ENCODE peak calls at places on chromosome 15, in five cellular contexts. T is heart left ventricle, O is fibroblast of lung, X is tibial artery, F is Caco-2. Q is an unnamed sample.

GRCh38 chr15:58331562-58331902 is 100.3 kb upstream of the LIPC start:
- DNase-seq in O (no peak), X (no peak), F (no peak), T (no peak), Q (no peak)

GRCh38 chr15:101526442-101526841 is 36.9 kb upstream of the PCSK6 start:
- DNase-seq in F (no peak), X (no peak), O (no peak), T (no peak), Q (no peak)

GRCh38 chr15:56824174-56824573 is 90.9 kb upstream of the ZNF280D start:
- DNase-seq in X (no peak), O (peak), T (no peak), F (no peak), Q (no peak)

GRCh38 chr15:97909291-97909891 is 51.1 kb upstream of the ARRDC4 start:
- DNase-seq in X (peak), O (peak), T (no peak), F (peak), Q (peak)

GRCh38 chr15:51341366-51342248 is at the start of gene GLDN:
- DNase-seq in X (peak), F (no peak), T (peak), O (peak), Q (no peak)

GRCh38 chr15:82146990-82147461 is 101.2 kb upstream of the MEX3B start:
- DNase-seq in T (no peak), F (no peak), O (peak), X (no peak), Q (peak)

GRCh38 chr15:49235446-49236207 is 65.6 kb downstream of the GALK2 start:
- DNase-seq in X (no peak), T (peak), F (no peak), O (peak), Q (peak)

GRCh38 chr15:65451989-65452388 is 29.2 kb upstream of the IGDCC4 start:
- DNase-seq in O (no peak), T (no peak), F (no peak), X (no peak), Q (no peak)

GRCh38 chr15:101152914-101153313 is 98.9 kb downstream of the CHSY1 start:
- DNase-seq in F (no peak), T (no peak), O (no peak), X (no peak), Q (no peak)

GRCh38 chr15:51237816-51238215 is 100.6 kb downstream of the CYP19A1 start:
- DNase-seq in F (no peak), X (no peak), T (no peak), O (no peak), Q (no peak)

GRCh38 chr15:70347766-70348558 is 250.2 kb upstream of the TLE3 start:
- DNase-seq in O (no peak), T (no peak), X (no peak), F (no peak), Q (no peak)

GRCh38 chr15:31294067-31294466 is 32.6 kb upstream of the KLF13 start:
- DNase-seq in O (no peak), X (no peak), F (peak), T (no peak), Q (no peak)

GRCh38 chr15:100227781-100228180 is 114.0 kb downstream of the ADAMTS17 start:
- DNase-seq in O (no peak), X (no peak), F (no peak), T (no peak), Q (no peak)

GRCh38 chr15:41848595-41848994 is 9.9 kb downstream of the PLA2G4B start:
- DNase-seq in F (no peak), O (peak), X (no peak), T (no peak), Q (no peak)

GRCh38 chr15:40782609-40783227 is 12.9 kb downstream of the C15orf62 start:
- DNase-seq in O (peak), X (no peak), T (no peak), F (peak), Q (no peak)

DNA sequence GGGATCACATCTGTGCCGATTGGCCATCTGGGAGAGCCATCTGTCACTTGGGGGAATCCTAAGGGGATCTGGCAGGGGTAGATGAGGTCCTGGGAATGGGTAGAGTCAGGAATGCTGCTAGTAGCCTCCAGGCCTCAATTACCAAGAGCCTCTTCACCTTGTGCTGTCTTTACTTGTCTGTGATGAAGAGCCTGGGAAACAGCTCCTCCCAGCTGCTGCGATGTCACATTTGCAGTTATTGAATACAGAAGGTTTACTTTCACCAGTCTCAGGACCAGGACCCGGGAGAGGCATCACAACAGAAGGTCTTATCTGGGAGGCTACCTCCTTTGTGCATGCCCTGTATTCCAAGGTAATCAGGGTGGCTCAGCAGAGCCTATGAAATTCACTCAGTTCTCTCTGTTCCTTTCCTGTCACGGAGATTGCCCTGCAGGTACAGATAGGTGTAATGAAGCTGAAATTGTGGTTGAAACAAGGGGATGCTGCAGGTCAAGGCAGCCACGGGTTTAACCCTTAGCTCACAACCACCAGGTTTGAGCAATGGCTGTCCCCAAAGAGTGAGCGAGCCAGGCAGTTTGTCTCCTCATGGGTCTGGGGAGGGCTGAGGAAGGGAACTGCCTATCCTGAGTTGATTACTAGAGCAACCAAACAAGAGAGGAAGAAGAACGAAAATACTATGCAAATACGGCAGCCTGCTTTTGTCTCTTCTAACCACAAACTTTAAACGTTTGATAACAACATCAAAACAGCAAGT is 298.9 kb upstream of the RORA start:
- DNase-seq in O (no peak), T (no peak), F (no peak), X (no peak), Q (no peak)
- TF ChIP-seq CTCF in O (no peak), T (no peak), F (no peak), X (no peak), Q (no peak)

DNA sequence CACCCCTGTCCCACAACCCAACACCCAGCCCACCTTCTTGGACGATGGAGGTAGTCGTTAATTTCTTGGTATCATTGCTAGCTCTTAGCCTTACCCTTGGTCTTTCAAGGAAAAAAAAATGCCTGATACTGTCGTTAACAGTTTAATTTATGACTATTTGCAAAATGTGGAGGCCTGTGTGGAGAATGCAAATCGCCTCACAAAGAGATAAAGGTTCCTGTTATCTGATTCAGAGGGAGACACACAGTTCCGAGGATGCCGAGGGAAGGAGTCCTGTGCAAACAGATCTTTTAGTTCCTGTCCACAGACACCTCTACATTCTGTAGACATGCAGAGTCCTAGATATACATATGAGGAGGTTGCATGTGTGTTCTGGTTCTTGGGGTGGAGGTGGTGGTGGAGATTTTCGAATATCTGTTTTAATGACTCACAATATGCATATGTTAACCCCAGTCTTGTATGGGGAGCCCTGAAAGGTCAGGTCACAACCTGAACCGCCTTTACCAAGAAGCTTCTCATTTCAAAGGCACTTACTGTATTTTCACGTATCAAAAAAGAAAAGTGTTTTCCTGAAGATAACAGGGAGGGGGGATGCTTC is 5.6 kb downstream of the NR2F2 start:
- DNase-seq in T (no peak), O (peak), X (no peak), F (no peak), Q (no peak)
- H3K4me3 ChIP-seq in T (peak), O (peak), X (peak), F (peak), Q (peak)

GRCh38 chr15:38520035-38520434 is 44.6 kb downstream of the RASGRP1 start:
- DNase-seq in T (no peak), F (no peak), O (no peak), X (no peak), Q (no peak)
- TF ChIP-seq CTCF in T (no peak), F (no peak), O (no peak), X (no peak), Q (no peak)

GRCh38 chr15:86300371-86301106 is 220.9 kb downstream of the AGBL1 start:
- DNase-seq in F (no peak), T (no peak), O (peak), X (no peak), Q (no peak)
- H3K4me3 ChIP-seq in F (no peak), T (no peak), O (no peak), X (no peak), Q (no peak)

DNA sequence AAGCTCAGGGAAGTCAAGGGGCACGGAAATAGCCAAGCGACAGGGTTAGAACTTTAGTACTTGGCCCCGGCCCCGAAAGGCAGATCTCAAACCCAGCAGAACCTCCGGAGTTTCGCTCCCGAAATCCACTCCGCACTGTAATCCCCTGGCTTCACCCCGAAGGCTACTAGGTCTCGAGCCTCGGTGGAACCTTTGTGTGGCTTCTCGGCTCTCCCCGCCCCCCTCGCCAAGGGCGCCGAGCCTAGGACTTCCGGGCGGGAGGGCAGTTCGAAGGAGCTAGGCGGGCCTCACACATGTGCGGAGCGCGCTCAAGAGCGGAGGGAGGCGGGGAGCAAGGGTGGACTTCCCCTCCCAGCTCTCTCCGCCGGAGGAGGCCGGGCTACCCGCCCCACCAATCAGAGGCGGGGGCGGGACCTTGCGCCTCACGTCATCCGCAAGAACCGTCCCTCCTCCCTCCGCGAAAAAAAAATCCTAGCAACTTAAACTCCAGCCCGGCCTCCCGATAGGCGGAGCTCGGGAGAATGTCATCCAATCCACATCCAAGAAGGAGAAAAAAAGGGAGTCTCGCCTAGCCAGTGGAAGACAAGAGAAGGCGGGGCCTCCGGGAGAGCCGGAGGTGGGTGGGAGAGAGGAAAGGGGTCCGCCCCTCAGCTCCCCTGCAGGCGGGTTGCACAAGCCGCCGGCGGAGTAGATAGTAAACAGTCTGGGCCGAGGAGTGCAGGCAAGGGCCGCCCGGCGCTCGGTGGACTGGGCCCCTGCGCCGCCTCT is 2.4 kb upstream of the SIN3A start:
- DNase-seq in T (peak), F (peak), O (peak), X (peak), Q (peak)
- TF ChIP-seq CTCF in T (peak), F (no peak), O (no peak), X (peak), Q (no peak)

Q was measured in retinal pigment epithelial cell.